ENCODE peak calls at places on chromosomes 11 and 22, in eight cellular contexts. O is GM10248, N is psoas muscle, L is CD14-positive monocyte, B is transverse colon, I is OCI-LY7, C is epithelial cell of esophagus, K is choroid plexus epithelial cell. G is an unnamed sample.

GRCh38 chr11:61577383-61578118 is 3.3 kb downstream of the SYT7 start:
- DNase-seq in O (no peak), N (no peak), L (no peak), B (no peak), I (no peak), C (no peak), K (no peak), G (no peak)

GRCh38 chr11:3108183-3108721 is 51.0 kb upstream of the CARS1 start:
- DNase-seq in O (no peak), N (no peak), L (no peak), B (peak), I (no peak), C (no peak), K (no peak), G (no peak)

GRCh38 chr11:122494171-122494570 is 161.4 kb upstream of the UBASH3B start:
- DNase-seq in O (no peak), N (no peak), L (no peak), B (no peak), I (no peak), C (peak), K (no peak), G (no peak)

GRCh38 chr22:46007003-46007847 is 30.3 kb upstream of the WNT7B start:
- DNase-seq in O (no peak), N (peak), L (peak), B (peak), I (no peak), C (peak), K (peak), G (peak)

GRCh38 chr22:45200862-45201511 is 37.3 kb downstream of the NUP50 start:
- DNase-seq in O (no peak), N (no peak), L (no peak), B (no peak), I (no peak), C (peak), K (peak), G (peak)

GRCh38 chr11:67410984-67411784 is 4.3 kb upstream of the CARNS1 start:
- DNase-seq in O (no peak), N (no peak), L (no peak), B (no peak), I (no peak), C (no peak), K (no peak), G (no peak)

GRCh38 chr11:31692466-31692865 is 118.7 kb downstream of the PAX6 start:
- DNase-seq in O (no peak), N (no peak), L (no peak), B (no peak), I (no peak), C (no peak), K (no peak), G (no peak)

GRCh38 chr22:46087816-46088277 is 62.5 kb upstream of the PPARA start:
- DNase-seq in O (no peak), N (peak), L (no peak), B (peak), I (no peak), C (no peak), K (peak), G (peak)

GRCh38 chr22:47161631-47162030 is 399.2 kb downstream of the TBC1D22A start:
- DNase-seq in O (no peak), N (no peak), L (peak), B (peak), I (no peak), C (no peak), K (no peak), G (peak)

GRCh38 chr11:117992136-117992535 is 5.9 kb downstream of the IL10RA start:
- DNase-seq in O (no peak), N (no peak), L (no peak), B (no peak), I (peak), C (no peak), K (no peak), G (no peak)

GRCh38 chr11:8959546-8960166 is 4.6 kb downstream of the TMEM9B start:
- DNase-seq in O (peak), N (no peak), L (no peak), B (peak), I (peak), C (peak), K (peak), G (no peak)

GRCh38 chr11:127003260-127003981 is 2.9 kb upstream of the KIRREL3 start:
- DNase-seq in O (peak), N (no peak), L (no peak), B (no peak), I (no peak), C (peak), K (no peak), G (no peak)

GRCh38 chr11:36365937-36366336 is 69.8 kb downstream of the PRR5L start:
- DNase-seq in O (no peak), N (no peak), L (no peak), B (no peak), I (no peak), C (no peak), K (peak), G (no peak)

GRCh38 chr11:12694182-12694531 is 19.9 kb downstream of the TEAD1 start:
- DNase-seq in O (no peak), N (peak), L (no peak), B (peak), I (peak), C (no peak), K (peak), G (no peak)

GRCh38 chr22:31846161-31847115 is 92.6 kb downstream of the DEPDC5 start:
- DNase-seq in O (peak), N (no peak), L (no peak), B (no peak), I (peak), C (no peak), K (peak), G (no peak)

GRCh38 chr11:83044958-83045712 is 26.6 kb downstream of the RAB30 start:
- DNase-seq in O (peak), N (no peak), L (no peak), B (no peak), I (peak), C (peak), K (peak), G (no peak)

GRCh38 chr11:18696638-18697225 is 1.8 kb upstream of the TMEM86A start:
- DNase-seq in O (no peak), N (no peak), L (no peak), B (no peak), I (no peak), C (peak), K (peak), G (no peak)

GRCh38 chr22:17084554-17085276 is at the start of gene IL17RA:
- DNase-seq in O (peak), N (peak), L (peak), B (peak), I (peak), C (peak), K (peak), G (no peak)

GRCh38 chr11:34308049-34308692 is 49.6 kb downstream of the ABTB2 start:
- DNase-seq in O (no peak), N (no peak), L (no peak), B (no peak), I (no peak), C (peak), K (no peak), G (no peak)

GRCh38 chr11:64306876-64307622 is 1.7 kb downstream of the ESRRA start:
- DNase-seq in O (no peak), N (peak), L (no peak), B (peak), I (peak), C (no peak), K (no peak), G (peak)

GRCh38 chr11:64028398-64029115 is 7.2 kb upstream of the FLRT1 start:
- DNase-seq in O (no peak), N (no peak), L (no peak), B (no peak), I (peak), C (no peak), K (peak), G (no peak)

GRCh38 chr11:129959687-129960086 is 42.9 kb downstream of the PRDM10 start:
- DNase-seq in O (no peak), N (no peak), L (no peak), B (no peak), I (peak), C (no peak), K (no peak), G (no peak)

GRCh38 chr22:35426801-35427140 is 26.8 kb downstream of the MCM5 start:
- DNase-seq in O (no peak), N (no peak), L (no peak), B (no peak), I (no peak), C (no peak), K (no peak), G (no peak)

GRCh38 chr11:111718436-111719325 is 47.5 kb downstream of the PPP2R1B start:
- DNase-seq in O (no peak), N (no peak), L (no peak), B (peak), I (no peak), C (peak), K (peak), G (no peak)

GRCh38 chr11:133978816-133979215 is 22.0 kb upstream of the IGSF9B start:
- DNase-seq in O (no peak), N (no peak), L (no peak), B (no peak), I (no peak), C (no peak), K (no peak), G (no peak)

GRCh38 chr22:45548991-45549736 is 46.5 kb downstream of the FBLN1 start:
- DNase-seq in O (no peak), N (peak), L (no peak), B (peak), I (no peak), C (peak), K (peak), G (peak)

GRCh38 chr22:30275625-30276024 is 9.0 kb upstream of the OSM start:
- DNase-seq in O (no peak), N (no peak), L (no peak), B (no peak), I (peak), C (peak), K (no peak), G (no peak)

GRCh38 chr22:50507991-50508884 is at the start of gene NCAPH2:
- DNase-seq in O (peak), N (peak), L (peak), B (peak), I (peak), C (peak), K (peak), G (peak)

GRCh38 chr11:129324533-129325175 is 51.0 kb upstream of the BARX2 start:
- DNase-seq in O (no peak), N (peak), L (no peak), B (peak), I (no peak), C (peak), K (peak), G (no peak)

GRCh38 chr11:112318193-112318592 is 57.5 kb upstream of the PLET1 start:
- DNase-seq in O (no peak), N (no peak), L (no peak), B (no peak), I (no peak), C (peak), K (peak), G (no peak)

GRCh38 chr22:43883719-43884415 is 7.9 kb downstream of the PNPLA5 start:
- DNase-seq in O (no peak), N (no peak), L (no peak), B (no peak), I (no peak), C (no peak), K (no peak), G (peak)

GRCh38 chr22:40582063-40582462 is 54.5 kb downstream of the MRTFA start:
- DNase-seq in O (no peak), N (no peak), L (no peak), B (no peak), I (no peak), C (no peak), K (no peak), G (no peak)

GRCh38 chr11:25991476-25991875 is 340.5 kb upstream of the ANO3 start:
- DNase-seq in O (no peak), N (no peak), L (no peak), B (no peak), I (no peak), C (no peak), K (no peak), G (no peak)

GRCh38 chr11:82682003-82682751 is 51.5 kb downstream of the FAM181B start:
- DNase-seq in O (no peak), N (no peak), L (no peak), B (peak), I (peak), C (peak), K (peak), G (no peak)

DNA sequence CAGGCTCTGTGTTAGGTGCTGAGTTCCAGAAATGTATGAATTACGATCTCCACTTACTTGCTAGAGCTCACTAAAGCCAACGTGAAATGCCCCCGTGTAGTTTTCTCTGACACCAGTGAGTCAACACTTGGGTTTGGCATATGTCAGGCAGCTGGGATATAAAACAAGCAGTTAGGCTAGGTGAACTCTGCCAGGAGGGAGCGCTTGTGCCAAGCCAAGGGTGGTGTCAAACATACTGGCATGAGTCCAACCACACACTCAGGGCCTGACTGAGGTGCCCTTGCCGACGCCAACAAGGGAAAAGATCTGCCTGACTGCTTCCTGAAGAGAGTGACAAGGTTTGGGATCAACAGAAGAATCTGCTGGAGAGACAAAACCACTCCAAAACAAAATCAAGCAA is 167.8 kb upstream of the NARS2 start:
- DNase-seq in O (no peak), N (peak), L (no peak), B (peak), I (no peak), C (peak), K (no peak), G (no peak)
- TF ChIP-seq CTCF in O (no peak), N (no peak), L (no peak), B (no peak), I (no peak), C (peak), K (no peak), G (no peak)

DNA sequence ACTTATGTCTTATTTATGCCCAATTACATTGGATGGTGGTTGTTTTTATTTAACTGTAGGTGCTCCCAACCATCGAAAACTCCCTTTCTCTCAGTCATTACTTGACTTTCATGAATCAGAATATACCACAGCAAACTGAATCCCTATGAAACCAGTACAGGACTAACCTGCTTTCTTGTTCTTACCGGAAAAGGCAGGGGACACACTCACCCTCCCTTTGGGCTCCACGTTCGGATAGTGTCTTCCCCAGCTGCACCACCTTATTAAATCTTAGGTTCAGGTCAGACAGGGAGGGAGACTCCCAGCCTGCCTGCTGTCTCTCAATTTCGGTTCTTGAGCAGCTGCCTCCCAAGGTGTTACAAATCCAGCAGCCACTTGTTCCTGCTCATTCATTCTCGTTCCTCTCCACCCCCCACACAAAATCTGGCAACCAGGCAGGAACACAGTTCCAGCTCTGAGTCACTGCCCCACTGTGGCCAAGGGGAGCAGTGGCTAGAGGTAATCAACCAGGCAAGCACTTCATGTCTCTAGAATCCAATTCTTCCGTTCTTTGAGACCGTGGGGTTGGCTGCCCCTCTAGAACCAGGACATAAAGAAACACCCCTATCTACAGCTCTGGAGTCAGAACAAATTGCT is 133.0 kb downstream of the PLEKHA7 start:
- DNase-seq in O (no peak), N (peak), L (no peak), B (no peak), I (no peak), C (peak), K (peak), G (no peak)
- TF ChIP-seq CTCF in O (no peak), N (peak), L (no peak), B (no peak), I (no peak), C (peak), K (peak), G (peak)

DNA sequence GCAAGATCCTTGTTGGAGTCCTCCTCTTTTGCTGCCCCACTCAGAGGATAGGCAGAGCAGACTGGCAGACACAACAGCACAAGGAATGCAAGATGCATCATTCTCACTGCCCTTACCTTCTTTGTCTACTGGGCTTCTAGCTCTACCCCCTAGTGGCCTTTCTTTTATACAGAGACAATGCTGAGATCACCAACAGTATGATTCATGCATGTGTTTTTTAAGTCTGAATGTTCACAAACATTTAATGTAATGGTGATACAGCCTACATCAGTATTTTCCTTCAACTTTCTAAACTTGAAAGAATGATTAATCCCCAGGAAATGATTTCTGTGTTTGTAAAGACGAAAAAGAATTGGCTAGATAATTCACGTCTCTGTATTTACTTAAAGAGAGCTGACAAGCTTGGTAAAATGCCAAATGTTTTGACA is at the start of gene MMP10:
- DNase-seq in O (no peak), N (no peak), L (no peak), B (no peak), I (no peak), C (peak), K (peak), G (no peak)
- TF ChIP-seq CTCF in O (peak), N (no peak), L (peak), B (peak), I (peak), C (peak), K (peak), G (peak)

GRCh38 chr11:773425-773824 is 3.9 kb downstream of the GATD1 start:
- DNase-seq in O (no peak), N (no peak), L (no peak), B (no peak), I (no peak), C (no peak), K (no peak), G (no peak)

GRCh38 chr11:773830-774229 is 3.5 kb downstream of the GATD1 start:
- DNase-seq in O (no peak), N (no peak), L (no peak), B (no peak), I (no peak), C (no peak), K (no peak), G (peak)

GRCh38 chr11:772429-773390 is 4.6 kb downstream of the GATD1 start:
- DNase-seq in O (no peak), N (peak), L (no peak), B (no peak), I (no peak), C (no peak), K (no peak), G (peak)

GRCh38 chr11:776459-777287 is 614 bp downstream of the GATD1 start:
- DNase-seq in O (peak), N (peak), L (no peak), B (no peak), I (peak), C (no peak), K (peak), G (peak)

GRCh38 chr11:774873-775592 is 2.3 kb downstream of the GATD1 start:
- DNase-seq in O (no peak), N (peak), L (no peak), B (no peak), I (no peak), C (peak), K (no peak), G (peak)
- TF ChIP-seq CTCF in O (no peak), N (no peak), L (no peak), B (no peak), I (no peak), C (no peak), K (no peak), G (no peak)

GRCh38 chr22:20238567-20239062 is 29.5 kb downstream of the RTN4R start:
- DNase-seq in O (peak), N (peak), L (no peak), B (peak), I (peak), C (peak), K (peak), G (no peak)
- TF ChIP-seq CTCF in O (peak), N (peak), L (no peak), B (peak), I (peak), C (peak), K (peak), G (peak)

DNA sequence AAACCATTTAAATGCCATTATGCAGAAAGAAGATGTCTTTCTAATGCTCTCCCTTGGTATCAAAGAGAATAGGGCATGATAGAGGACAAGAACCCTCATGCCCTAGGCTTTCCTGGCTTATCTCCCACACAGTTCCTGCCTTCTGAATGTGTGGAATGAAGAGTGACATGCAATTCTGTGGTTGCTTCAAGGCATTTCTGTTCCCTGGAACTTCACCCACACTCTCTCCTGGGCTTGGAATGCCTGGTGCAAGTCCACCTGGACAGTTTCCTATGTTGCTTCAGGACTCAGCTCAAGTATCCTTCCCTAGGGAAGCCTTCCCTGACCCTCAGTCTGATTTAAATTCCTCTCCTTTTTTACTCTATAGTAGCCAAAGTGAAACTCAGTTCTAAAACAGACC is 53.8 kb upstream of the DRD2 start:
- DNase-seq in O (no peak), N (no peak), L (no peak), B (no peak), I (no peak), C (peak), K (peak), G (no peak)
- TF ChIP-seq CTCF in O (no peak), N (no peak), L (no peak), B (no peak), I (no peak), C (no peak), K (no peak), G (no peak)

GRCh38 chr11:119791047-119791446 is 62.0 kb upstream of the NECTIN1 start:
- DNase-seq in O (no peak), N (no peak), L (no peak), B (no peak), I (no peak), C (no peak), K (peak), G (peak)
- TF ChIP-seq CTCF in O (no peak), N (no peak), L (no peak), B (no peak), I (no peak), C (no peak), K (no peak), G (no peak)

GRCh38 chr22:19965771-19966709 is 24.4 kb upstream of the TXNRD2 start:
- DNase-seq in O (no peak), N (no peak), L (no peak), B (no peak), I (peak), C (no peak), K (no peak), G (no peak)
- TF ChIP-seq CTCF in O (no peak), N (no peak), L (peak), B (peak), I (peak), C (peak), K (peak), G (peak)

GRCh38 chr11:84106560-84106959 is 820.4 kb upstream of the CCDC90B start:
- DNase-seq in O (no peak), N (no peak), L (no peak), B (no peak), I (no peak), C (no peak), K (no peak), G (no peak)

GRCh38 chr11:84103096-84103495 is 816.9 kb upstream of the CCDC90B start:
- DNase-seq in O (no peak), N (no peak), L (no peak), B (no peak), I (no peak), C (no peak), K (no peak), G (no peak)

DNA sequence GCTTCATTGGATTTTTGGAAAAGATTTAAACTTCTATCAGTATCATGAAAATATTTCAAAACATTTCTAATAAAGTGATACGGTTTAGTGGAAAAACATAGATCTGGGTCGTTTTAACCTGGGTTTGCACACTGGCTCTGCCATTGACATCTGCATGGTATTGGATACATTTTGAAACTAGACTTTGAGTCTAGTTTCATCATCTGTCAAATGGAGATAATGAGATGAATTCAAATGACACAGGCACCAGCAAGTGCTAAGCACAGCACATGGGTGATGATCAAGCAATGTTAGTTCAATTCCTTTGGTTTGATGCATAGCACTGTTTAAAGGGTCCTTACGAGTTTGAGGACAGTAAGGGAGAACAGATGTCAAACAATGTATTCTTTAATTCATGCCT is 819.0 kb upstream of the CCDC90B start:
- DNase-seq in O (no peak), N (no peak), L (no peak), B (no peak), I (no peak), C (no peak), K (no peak), G (no peak)
- TF ChIP-seq CTCF in O (no peak), N (no peak), L (no peak), B (no peak), I (no peak), C (no peak), K (no peak), G (no peak)